ENCODE peak calls at places on chromosomes 7 and 10, in nine cellular contexts. G is T-cell; Z is HS-27A; Y is stimulated activated CD4-positive, alpha-beta T cell treated with anti-CD3 and anti-CD28 coated beads, Interleukin-4, amount 100 ng/mL, for 48 hours; U is astrocyte of the spinal cord; L is adipocyte; C is foreskin fibroblast; X is NCI-H2107; S is NCI-H2171. O is an unnamed sample.
A peak's percentile ranks its signal among the peaks of the same experiment; 100 is the strongest.

GRCh38 chr10:35707642-35708425 is 65.7 kb upstream of the FZD8 start:
- DNase-seq in G (no peak), Z (no peak), Y (no peak), U (no peak), L (peak; percentile 12), C (no peak), X (no peak), S (peak; percentile 69), O (no peak)

GRCh38 chr7:70066844-70067243 is 468.6 kb downstream of the AUTS2 start:
- DNase-seq in G (no peak), Z (no peak), Y (no peak), U (no peak), L (no peak), C (no peak), X (no peak), S (no peak), O (no peak)

GRCh38 chr7:80403686-80404241 is 108.1 kb downstream of the GNAT3 start:
- DNase-seq in G (no peak), Z (no peak), Y (no peak), U (no peak), L (peak; percentile 57), C (no peak), X (no peak), S (no peak), O (peak; percentile 25)

GRCh38 chr10:42111661-42112330 is 526.6 kb downstream of the ZNF33B start:
- DNase-seq in G (no peak), Z (no peak), Y (no peak), U (no peak), L (no peak), C (no peak), X (no peak), S (no peak), O (no peak)

GRCh38 chr10:33565231-33565630 is 230.8 kb upstream of the NRP1 start:
- DNase-seq in G (no peak), Z (no peak), Y (no peak), U (no peak), L (no peak), C (no peak), X (no peak), S (no peak), O (no peak)

GRCh38 chr10:17528296-17528862 is 74.0 kb upstream of the ST8SIA6 start:
- DNase-seq in G (no peak), Z (no peak), Y (no peak), U (peak; percentile 77), L (no peak), C (no peak), X (no peak), S (no peak), O (no peak)

GRCh38 chr7:75621124-75621523 is 117.6 kb downstream of the HIP1 start:
- DNase-seq in G (no peak), Z (no peak), Y (no peak), U (no peak), L (no peak), C (no peak), X (no peak), S (no peak), O (no peak)

GRCh38 chr10:14535497-14536199 is 204.9 kb upstream of the FRMD4A start:
- DNase-seq in G (no peak), Z (no peak), Y (no peak), U (no peak), L (no peak), C (no peak), X (no peak), S (no peak), O (no peak)

GRCh38 chr10:71713135-71714040 is 6.2 kb downstream of the C10orf105 start:
- DNase-seq in G (peak; percentile 37), Z (no peak), Y (peak; percentile 40), U (peak; percentile 43), L (peak; percentile 82), C (peak; percentile 97), X (no peak), S (no peak), O (peak; percentile 97)

GRCh38 chr7:137949416-137950262 is 52.2 kb downstream of the CREB3L2 start:
- DNase-seq in G (no peak), Z (no peak), Y (no peak), U (no peak), L (no peak), C (no peak), X (no peak), S (no peak), O (no peak)

GRCh38 chr10:22554481-22555182 is 159.7 kb downstream of the PIP4K2A start:
- DNase-seq in G (no peak), Z (no peak), Y (no peak), U (peak; percentile 91), L (no peak), C (peak; percentile 87), X (peak; percentile 41), S (no peak), O (peak; percentile 78)

GRCh38 chr10:97061423-97061822 is 124.3 kb downstream of the SLIT1 start:
- DNase-seq in G (no peak), Z (no peak), Y (no peak), U (no peak), L (no peak), C (no peak), X (no peak), S (no peak), O (no peak)

GRCh38 chr10:58299580-58299979 is 30.6 kb downstream of the CISD1 start:
- DNase-seq in G (peak; percentile 21), Z (no peak), Y (peak; percentile 27), U (peak; percentile 51), L (peak; percentile 82), C (peak; percentile 70), X (no peak), S (peak; percentile 6), O (peak; percentile 67)

GRCh38 chr7:95596183-95597135 is at the start of gene PDK4:
- DNase-seq in G (no peak), Z (no peak), Y (no peak), U (peak; percentile 55), L (peak; percentile 92), C (peak; percentile 82), X (no peak), S (no peak), O (peak; percentile 83)

GRCh38 chr7:8982338-8982994 is 549.1 kb downstream of the NXPH1 start:
- DNase-seq in G (no peak), Z (no peak), Y (no peak), U (no peak), L (no peak), C (no peak), X (no peak), S (no peak), O (no peak)

GRCh38 chr10:114437456-114438292 is 33.4 kb upstream of the AFAP1L2 start:
- DNase-seq in G (no peak), Z (no peak), Y (no peak), U (peak; percentile 31), L (peak; percentile 38), C (peak; percentile 33), X (no peak), S (no peak), O (peak; percentile 58)

GRCh38 chr10:62036186-62037081 is 134.9 kb downstream of the ARID5B start:
- DNase-seq in G (no peak), Z (no peak), Y (no peak), U (no peak), L (no peak), C (no peak), X (no peak), S (no peak), O (no peak)

GRCh38 chr10:11209810-11210141 is 192.1 kb downstream of the CELF2 start:
- DNase-seq in G (no peak), Z (no peak), Y (no peak), U (peak; percentile 9), L (no peak), C (no peak), X (no peak), S (no peak), O (no peak)

GRCh38 chr7:150968698-150969482 is 9.2 kb downstream of the KCNH2 start:
- DNase-seq in G (no peak), Z (no peak), Y (no peak), U (no peak), L (peak; percentile 15), C (no peak), X (peak; percentile 44), S (no peak), O (peak; percentile 60)

GRCh38 chr7:114889646-114890285 is 32.1 kb upstream of the MDFIC start:
- DNase-seq in G (no peak), Z (peak; percentile 55), Y (peak; percentile 3), U (peak; percentile 96), L (peak; percentile 84), C (peak; percentile 95), X (no peak), S (no peak), O (peak; percentile 86)

GRCh38 chr10:97584798-97585438 is 729 bp downstream of the HOGA1 start:
- DNase-seq in G (no peak), Z (no peak), Y (no peak), U (no peak), L (no peak), C (no peak), X (no peak), S (no peak), O (no peak)

GRCh38 chr7:127798023-127798422 is 146.0 kb downstream of the SND1 start:
- DNase-seq in G (no peak), Z (no peak), Y (no peak), U (no peak), L (peak; percentile 36), C (peak; percentile 39), X (no peak), S (peak; percentile 12), O (no peak)

GRCh38 chr7:28787116-28787515 is 171.0 kb downstream of the TRIL start:
- DNase-seq in G (no peak), Z (no peak), Y (no peak), U (no peak), L (no peak), C (no peak), X (no peak), S (no peak), O (no peak)

GRCh38 chr10:29387269-29387668 is 98.4 kb downstream of the LYZL1 start:
- DNase-seq in G (no peak), Z (no peak), Y (no peak), U (no peak), L (no peak), C (no peak), X (peak; percentile 35), S (no peak), O (no peak)

GRCh38 chr7:16764942-16765341 is 11.4 kb downstream of the TSPAN13 start:
- DNase-seq in G (no peak), Z (no peak), Y (no peak), U (no peak), L (no peak), C (no peak), X (no peak), S (no peak), O (no peak)

GRCh38 chr7:152647-153046 is 39.7 kb upstream of the FAM20C start:
- DNase-seq in G (no peak), Z (no peak), Y (no peak), U (no peak), L (no peak), C (no peak), X (no peak), S (no peak), O (no peak)

GRCh38 chr10:1938317-1938716 is 201.0 kb upstream of the ADARB2 start:
- DNase-seq in G (no peak), Z (no peak), Y (peak; percentile 61), U (no peak), L (no peak), C (no peak), X (no peak), S (no peak), O (no peak)

GRCh38 chr7:16743207-16743606 is 10.3 kb upstream of the TSPAN13 start:
- DNase-seq in G (no peak), Z (no peak), Y (no peak), U (no peak), L (no peak), C (peak; percentile 55), X (no peak), S (no peak), O (no peak)

GRCh38 chr10:99917963-99918825 is 91.6 kb downstream of the DNMBP start:
- DNase-seq in G (no peak), Z (no peak), Y (no peak), U (peak; percentile 79), L (peak; percentile 53), C (peak; percentile 34), X (no peak), S (no peak), O (peak; percentile 75)

GRCh38 chr7:35036361-35037171 is 719 bp downstream of the DPY19L1 start:
- DNase-seq in G (peak; percentile 24), Z (no peak), Y (peak; percentile 19), U (peak; percentile 63), L (peak; percentile 84), C (peak; percentile 82), X (no peak), S (no peak), O (peak; percentile 69)

GRCh38 chr10:79196470-79197461 is 128.0 kb downstream of the ZMIZ1 start:
- DNase-seq in G (peak; percentile 62), Z (no peak), Y (peak; percentile 67), U (no peak), L (peak; percentile 78), C (peak; percentile 77), X (no peak), S (no peak), O (peak; percentile 84)

O was measured in AG20443.